ENCODE peak calls at places on chromosomes 6 and 20, in six cellular contexts. One of them, this sample, is unnamed.

GRCh38 chr6:133971861-133972260 is 18.8 kb downstream of the TBPL1 start:
- DNase-seq in fibroblast of lung: no peak
- DNase-seq in astrocyte: no peak
- DNase-seq in fibroblast of pulmonary artery: no peak
- DNase-seq in ovary: no peak
- DNase-seq in H9: no peak
- DNase-seq in this sample: no peak

GRCh38 chr6:154737424-154737823 is 4.2 kb downstream of the SCAF8 start:
- DNase-seq in fibroblast of lung: no peak
- DNase-seq in astrocyte: no peak
- DNase-seq in fibroblast of pulmonary artery: no peak
- DNase-seq in ovary: no peak
- DNase-seq in H9: no peak
- DNase-seq in this sample: no peak

GRCh38 chr6:64782877-64783276 is 924.1 kb downstream of the EYS start:
- DNase-seq in fibroblast of lung: no peak
- DNase-seq in astrocyte: no peak
- DNase-seq in fibroblast of pulmonary artery: no peak
- DNase-seq in ovary: no peak
- DNase-seq in H9: no peak
- DNase-seq in this sample: no peak

GRCh38 chr6:118810420-118811027 is 83.4 kb upstream of the ASF1A start:
- DNase-seq in fibroblast of lung: no peak
- DNase-seq in astrocyte: no peak
- DNase-seq in fibroblast of pulmonary artery: no peak
- DNase-seq in ovary: no peak
- DNase-seq in H9: no peak
- DNase-seq in this sample: no peak

GRCh38 chr6:37381579-37381978 is 27.8 kb downstream of the RNF8 start:
- DNase-seq in fibroblast of lung: peak; percentile 72
- DNase-seq in astrocyte: peak; percentile 59
- DNase-seq in fibroblast of pulmonary artery: peak; percentile 71
- DNase-seq in ovary: no peak
- DNase-seq in H9: peak; percentile 78
- DNase-seq in this sample: peak; percentile 21

GRCh38 chr20:41004561-41005360 is 23.9 kb upstream of the TOP1 start:
- DNase-seq in fibroblast of lung: peak; percentile 43
- DNase-seq in astrocyte: peak; percentile 22
- DNase-seq in fibroblast of pulmonary artery: no peak
- DNase-seq in ovary: no peak
- DNase-seq in H9: no peak
- DNase-seq in this sample: no peak

GRCh38 chr6:144262470-144263369 is 22.4 kb upstream of the UTRN start:
- DNase-seq in fibroblast of lung: no peak
- DNase-seq in astrocyte: no peak
- DNase-seq in fibroblast of pulmonary artery: no peak
- DNase-seq in ovary: no peak
- DNase-seq in H9: no peak
- DNase-seq in this sample: no peak

GRCh38 chr6:157627195-157627966 is 195.7 kb upstream of the SNX9 start:
- DNase-seq in fibroblast of lung: no peak
- DNase-seq in astrocyte: no peak
- DNase-seq in fibroblast of pulmonary artery: no peak
- DNase-seq in ovary: no peak
- DNase-seq in H9: no peak
- DNase-seq in this sample: no peak

GRCh38 chr20:24747015-24747712 is 201.9 kb upstream of the CST7 start:
- DNase-seq in fibroblast of lung: no peak
- DNase-seq in astrocyte: no peak
- DNase-seq in fibroblast of pulmonary artery: no peak
- DNase-seq in ovary: no peak
- DNase-seq in H9: peak; percentile 24
- DNase-seq in this sample: peak; percentile 20

GRCh38 chr20:63563186-63563935 is 9.4 kb downstream of the FNDC11 start:
- DNase-seq in fibroblast of lung: no peak
- DNase-seq in astrocyte: no peak
- DNase-seq in fibroblast of pulmonary artery: no peak
- DNase-seq in ovary: no peak
- DNase-seq in H9: no peak
- DNase-seq in this sample: no peak

GRCh38 chr20:2794866-2795447 is 5.5 kb downstream of the CPXM1 start:
- DNase-seq in fibroblast of lung: no peak
- DNase-seq in astrocyte: no peak
- DNase-seq in fibroblast of pulmonary artery: no peak
- DNase-seq in ovary: no peak
- DNase-seq in H9: no peak
- DNase-seq in this sample: no peak

GRCh38 chr6:41185991-41186675 is 14.8 kb downstream of the TREML2 start:
- DNase-seq in fibroblast of lung: no peak
- DNase-seq in astrocyte: no peak
- DNase-seq in fibroblast of pulmonary artery: no peak
- DNase-seq in ovary: no peak
- DNase-seq in H9: no peak
- DNase-seq in this sample: no peak

GRCh38 chr20:52071136-52071535 is 120.4 kb downstream of the ZFP64 start:
- DNase-seq in fibroblast of lung: no peak
- DNase-seq in astrocyte: no peak
- DNase-seq in fibroblast of pulmonary artery: no peak
- DNase-seq in ovary: no peak
- DNase-seq in H9: no peak
- DNase-seq in this sample: no peak

GRCh38 chr6:73282876-73283275 is 19.9 kb upstream of the KHDC1 start:
- DNase-seq in fibroblast of lung: no peak
- DNase-seq in astrocyte: no peak
- DNase-seq in fibroblast of pulmonary artery: no peak
- DNase-seq in ovary: no peak
- DNase-seq in H9: no peak
- DNase-seq in this sample: no peak

GRCh38 chr6:34543421-34543820 is 12.7 kb downstream of the SPDEF start:
- DNase-seq in fibroblast of lung: peak; percentile 66
- DNase-seq in astrocyte: peak; percentile 55
- DNase-seq in fibroblast of pulmonary artery: peak; percentile 70
- DNase-seq in ovary: no peak
- DNase-seq in H9: no peak
- DNase-seq in this sample: no peak

GRCh38 chr20:34983089-34983820 is 27.6 kb downstream of the MYH7B start:
- DNase-seq in fibroblast of lung: no peak
- DNase-seq in astrocyte: no peak
- DNase-seq in fibroblast of pulmonary artery: no peak
- DNase-seq in ovary: no peak
- DNase-seq in H9: no peak
- DNase-seq in this sample: no peak

GRCh38 chr6:6694825-6695710 is 106.5 kb downstream of the LY86 start:
- DNase-seq in fibroblast of lung: no peak
- DNase-seq in astrocyte: no peak
- DNase-seq in fibroblast of pulmonary artery: no peak
- DNase-seq in ovary: peak; percentile 61
- DNase-seq in H9: peak; percentile 71
- DNase-seq in this sample: no peak

GRCh38 chr6:6694368-6694780 is 105.9 kb downstream of the LY86 start:
- DNase-seq in fibroblast of lung: no peak
- DNase-seq in astrocyte: no peak
- DNase-seq in fibroblast of pulmonary artery: no peak
- DNase-seq in ovary: no peak
- DNase-seq in H9: peak; percentile 75
- DNase-seq in this sample: no peak

GRCh38 chr6:6695711-6696048 is 107.2 kb downstream of the LY86 start:
- DNase-seq in fibroblast of lung: no peak
- DNase-seq in astrocyte: no peak
- DNase-seq in fibroblast of pulmonary artery: peak; percentile 42
- DNase-seq in ovary: no peak
- DNase-seq in H9: no peak
- DNase-seq in this sample: no peak

GRCh38 chr6:6697620-6698019 is 109.1 kb downstream of the LY86 start:
- DNase-seq in fibroblast of lung: no peak
- DNase-seq in astrocyte: no peak
- DNase-seq in fibroblast of pulmonary artery: no peak
- DNase-seq in ovary: no peak
- DNase-seq in H9: no peak
- DNase-seq in this sample: no peak

GRCh38 chr6:6696867-6697531 is 108.5 kb downstream of the LY86 start:
- DNase-seq in fibroblast of lung: peak; percentile 65
- DNase-seq in astrocyte: peak; percentile 46
- DNase-seq in fibroblast of pulmonary artery: peak; percentile 81
- DNase-seq in ovary: peak; percentile 68
- DNase-seq in H9: peak; percentile 76
- DNase-seq in this sample: peak; percentile 83
- TF ChIP-seq CTCF in fibroblast of lung: peak; percentile 66
- TF ChIP-seq CTCF in astrocyte: peak; percentile 86
- TF ChIP-seq CTCF in fibroblast of pulmonary artery: peak; percentile 86
- TF ChIP-seq CTCF in ovary: peak; percentile 24
- TF ChIP-seq CTCF in H9: peak; percentile 96
- TF ChIP-seq CTCF in this sample: peak; percentile 80

GRCh38 chr6:147138841-147139240 is 65.4 kb upstream of the STXBP5 start:
- DNase-seq in fibroblast of lung: no peak
- DNase-seq in astrocyte: no peak
- DNase-seq in fibroblast of pulmonary artery: no peak
- DNase-seq in ovary: no peak
- DNase-seq in H9: no peak
- DNase-seq in this sample: no peak
- TF ChIP-seq CTCF in fibroblast of lung: no peak
- TF ChIP-seq CTCF in astrocyte: no peak
- TF ChIP-seq CTCF in fibroblast of pulmonary artery: no peak
- TF ChIP-seq CTCF in ovary: no peak
- TF ChIP-seq CTCF in H9: no peak
- TF ChIP-seq CTCF in this sample: no peak

DNA sequence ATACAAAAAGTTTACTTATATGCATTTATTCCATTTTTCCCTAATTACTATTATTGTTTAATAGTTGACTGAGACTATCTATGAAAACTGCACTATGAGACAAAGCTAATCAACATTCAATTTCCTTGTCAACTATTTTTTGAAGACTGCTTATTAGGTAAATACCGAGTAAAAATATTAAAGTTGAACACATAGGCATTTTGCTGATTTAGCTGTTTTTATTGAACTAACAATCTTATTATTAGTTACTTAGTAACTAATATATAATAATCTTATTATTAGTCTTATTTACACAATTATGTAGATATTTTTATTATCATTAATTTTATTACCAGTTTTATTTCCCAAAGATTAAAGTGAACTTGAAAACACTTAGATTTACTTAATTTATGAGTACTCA is 728.8 kb downstream of the TENT5A start:
- DNase-seq in fibroblast of lung: no peak
- DNase-seq in astrocyte: no peak
- DNase-seq in fibroblast of pulmonary artery: no peak
- DNase-seq in ovary: no peak
- DNase-seq in H9: no peak
- DNase-seq in this sample: no peak
- TF ChIP-seq CTCF in fibroblast of lung: no peak
- TF ChIP-seq CTCF in astrocyte: no peak
- TF ChIP-seq CTCF in fibroblast of pulmonary artery: no peak
- TF ChIP-seq CTCF in ovary: no peak
- TF ChIP-seq CTCF in H9: no peak
- TF ChIP-seq CTCF in this sample: no peak

GRCh38 chr6:13357551-13358075 is 29.3 kb upstream of the TBC1D7 start:
- DNase-seq in fibroblast of lung: peak; percentile 82
- DNase-seq in astrocyte: peak; percentile 78
- DNase-seq in fibroblast of pulmonary artery: peak; percentile 74
- DNase-seq in ovary: no peak
- DNase-seq in H9: peak; percentile 52
- DNase-seq in this sample: no peak
- TF ChIP-seq CTCF in fibroblast of lung: no peak
- TF ChIP-seq CTCF in astrocyte: peak; percentile 19
- TF ChIP-seq CTCF in fibroblast of pulmonary artery: peak; percentile 16
- TF ChIP-seq CTCF in ovary: no peak
- TF ChIP-seq CTCF in H9: no peak
- TF ChIP-seq CTCF in this sample: no peak